ENCODE peak calls at places on chromosomes 11 and 22, in six cellular contexts. P is neural progenitor cell, H is mesenchymal stem cell, Y is mammary epithelial cell, N is fibroblast of lung, J is GM23248. F is an unnamed sample.

GRCh38 chr11:120248551-120249278 is 8.8 kb downstream of the POU2F3 start:
- DNase-seq in P (no peak), H (peak; percentile 58), Y (peak; percentile 73), N (peak; percentile 19), J (peak; percentile 85), F (peak; percentile 88)

GRCh38 chr22:20552450-20552894 is 45.1 kb downstream of the MED15 start:
- DNase-seq in P (no peak), H (peak; percentile 82), Y (no peak), N (peak; percentile 57), J (peak; percentile 90), F (peak; percentile 89)

GRCh38 chr22:45475063-45475747 is 27.5 kb upstream of the FBLN1 start:
- DNase-seq in P (no peak), H (no peak), Y (no peak), N (peak; percentile 58), J (no peak), F (peak; percentile 27)

GRCh38 chr22:42167066-42167465 is 36.5 kb upstream of the CYP2D6 start:
- DNase-seq in P (no peak), H (no peak), Y (no peak), N (no peak), J (no peak), F (no peak)

GRCh38 chr11:24679686-24680318 is 182.9 kb downstream of the LUZP2 start:
- DNase-seq in P (peak; percentile 15), H (no peak), Y (no peak), N (no peak), J (no peak), F (peak; percentile 10)

GRCh38 chr11:34405079-34405858 is 33.5 kb upstream of the CAT start:
- DNase-seq in P (no peak), H (no peak), Y (peak; percentile 26), N (peak; percentile 45), J (peak; percentile 91), F (no peak)

GRCh38 chr11:70522613-70523311 is 124.4 kb downstream of the CTTN start:
- DNase-seq in P (peak; percentile 62), H (no peak), Y (no peak), N (no peak), J (no peak), F (peak; percentile 56)

GRCh38 chr11:128467610-128468041 is 119.7 kb downstream of the ETS1 start:
- DNase-seq in P (no peak), H (peak; percentile 100), Y (peak; percentile 93), N (peak; percentile 94), J (peak; percentile 99), F (peak; percentile 94)

GRCh38 chr22:30286813-30287625 is 2.3 kb downstream of the CASTOR1 start:
- DNase-seq in P (peak; percentile 74), H (peak; percentile 55), Y (peak; percentile 38), N (peak; percentile 38), J (peak; percentile 47), F (peak; percentile 89)

GRCh38 chr11:6538456-6538855 is 41.4 kb downstream of the DNHD1 start:
- DNase-seq in P (peak; percentile 16), H (no peak), Y (no peak), N (no peak), J (no peak), F (no peak)

GRCh38 chr22:30398685-30399680 is 2.2 kb downstream of the SEC14L2 start:
- DNase-seq in P (no peak), H (no peak), Y (peak; percentile 52), N (no peak), J (peak; percentile 61), F (peak; percentile 74)

GRCh38 chr22:35572552-35572951 is 31.9 kb downstream of the RASD2 start:
- DNase-seq in P (no peak), H (no peak), Y (no peak), N (no peak), J (no peak), F (no peak)

GRCh38 chr11:116466231-116466630 is 306.6 kb downstream of the BUD13 start:
- DNase-seq in P (no peak), H (no peak), Y (no peak), N (no peak), J (no peak), F (no peak)

GRCh38 chr22:36329217-36330078 is 58.3 kb downstream of the MYH9 start:
- DNase-seq in P (peak; percentile 93), H (peak; percentile 97), Y (peak; percentile 97), N (peak; percentile 94), J (peak; percentile 72), F (peak; percentile 94)

GRCh38 chr22:26662160-26662559 is 4.8 kb downstream of the MIAT start:
- DNase-seq in P (no peak), H (no peak), Y (no peak), N (no peak), J (no peak), F (no peak)

GRCh38 chr11:6248248-6248647 is 9.4 kb downstream of the CNGA4 start:
- DNase-seq in P (no peak), H (peak; percentile 22), Y (no peak), N (peak; percentile 78), J (peak; percentile 58), F (no peak)

GRCh38 chr22:37121887-37122591 is 12.5 kb upstream of the TMPRSS6 start:
- DNase-seq in P (no peak), H (peak; percentile 50), Y (peak; percentile 84), N (no peak), J (peak; percentile 68), F (peak; percentile 89)

GRCh38 chr11:28289444-28289843 is 181.3 kb downstream of the METTL15 start:
- DNase-seq in P (peak; percentile 4), H (no peak), Y (no peak), N (no peak), J (peak; percentile 13), F (no peak)

GRCh38 chr11:26734706-26735105 is 12.8 kb upstream of the SLC5A12 start:
- DNase-seq in P (no peak), H (no peak), Y (no peak), N (no peak), J (no peak), F (no peak)

GRCh38 chr11:94674005-94674491 is 94.1 kb upstream of the AMOTL1 start:
- DNase-seq in P (no peak), H (no peak), Y (peak; percentile 51), N (no peak), J (peak; percentile 2), F (no peak)

GRCh38 chr11:74707182-74707581 is 24.0 kb downstream of the CHRDL2 start:
- DNase-seq in P (no peak), H (no peak), Y (no peak), N (no peak), J (no peak), F (no peak)

GRCh38 chr11:41714101-41714500 is 254.6 kb upstream of the LRRC4C start:
- DNase-seq in P (no peak), H (no peak), Y (no peak), N (no peak), J (no peak), F (no peak)

GRCh38 chr11:107040447-107041444 is 22.5 kb upstream of the GUCY1A2 start:
- DNase-seq in P (no peak), H (peak; percentile 94), Y (peak; percentile 61), N (peak; percentile 84), J (peak; percentile 77), F (no peak)

GRCh38 chr11:129242855-129243254 is 50.7 kb upstream of the ARHGAP32 start:
- DNase-seq in P (no peak), H (no peak), Y (no peak), N (no peak), J (no peak), F (no peak)

GRCh38 chr11:64619196-64619595 is 28.2 kb downstream of the SLC22A12 start:
- DNase-seq in P (no peak), H (no peak), Y (no peak), N (no peak), J (no peak), F (no peak)

GRCh38 chr11:99739464-99740089 is 718.8 kb downstream of the CNTN5 start:
- DNase-seq in P (peak; percentile 59), H (peak; percentile 51), Y (peak; percentile 1), N (peak; percentile 64), J (peak; percentile 31), F (no peak)

GRCh38 chr11:66333896-66334604 is 2.2 kb downstream of the RIN1 start:
- DNase-seq in P (no peak), H (no peak), Y (no peak), N (no peak), J (no peak), F (peak; percentile 57)
- H3K4me3 ChIP-seq in P (no peak overlapping the region), H (peak overlapping the region; percentile 85), Y (peak overlapping the region; percentile 3), N (no peak overlapping the region), J (no peak overlapping the region), F (no peak overlapping the region)

GRCh38 chr22:28917747-28918543 is 34.6 kb downstream of the ZNRF3 start:
- DNase-seq in P (peak; percentile 79), H (peak; percentile 66), Y (no peak), N (peak; percentile 62), J (no peak), F (no peak)
- H2AFZ ChIP-seq in P (no peak overlapping the region), H (peak overlapping the region; percentile 3), Y (no peak overlapping the region), N (no peak overlapping the region), J (no peak overlapping the region), F (no peak overlapping the region)

GRCh38 chr11:14538926-14539554 is 18.9 kb upstream of the PSMA1 start:
- DNase-seq in P (no peak), H (no peak), Y (no peak), N (no peak), J (no peak), F (no peak)

GRCh38 chr11:14542384-14542783 is 22.2 kb upstream of the PSMA1 start:
- DNase-seq in P (no peak), H (no peak), Y (no peak), N (no peak), J (no peak), F (no peak)

GRCh38 chr11:14538271-14538925 is 18.2 kb upstream of the PSMA1 start:
- DNase-seq in P (no peak), H (no peak), Y (no peak), N (no peak), J (no peak), F (no peak)

GRCh38 chr11:14539867-14540475 is 19.8 kb upstream of the PSMA1 start:
- DNase-seq in P (no peak), H (no peak), Y (no peak), N (peak; percentile 32), J (no peak), F (no peak)

GRCh38 chr11:14541180-14541579 is 21.0 kb upstream of the PSMA1 start:
- DNase-seq in P (no peak), H (no peak), Y (no peak), N (peak; percentile 55), J (no peak), F (no peak)
- H3K4me3 ChIP-seq in P (no peak overlapping the region), H (peak overlapping the region; percentile 60), Y (no peak overlapping the region), N (no peak overlapping the region), J (no peak overlapping the region), F (no peak overlapping the region)

DNA sequence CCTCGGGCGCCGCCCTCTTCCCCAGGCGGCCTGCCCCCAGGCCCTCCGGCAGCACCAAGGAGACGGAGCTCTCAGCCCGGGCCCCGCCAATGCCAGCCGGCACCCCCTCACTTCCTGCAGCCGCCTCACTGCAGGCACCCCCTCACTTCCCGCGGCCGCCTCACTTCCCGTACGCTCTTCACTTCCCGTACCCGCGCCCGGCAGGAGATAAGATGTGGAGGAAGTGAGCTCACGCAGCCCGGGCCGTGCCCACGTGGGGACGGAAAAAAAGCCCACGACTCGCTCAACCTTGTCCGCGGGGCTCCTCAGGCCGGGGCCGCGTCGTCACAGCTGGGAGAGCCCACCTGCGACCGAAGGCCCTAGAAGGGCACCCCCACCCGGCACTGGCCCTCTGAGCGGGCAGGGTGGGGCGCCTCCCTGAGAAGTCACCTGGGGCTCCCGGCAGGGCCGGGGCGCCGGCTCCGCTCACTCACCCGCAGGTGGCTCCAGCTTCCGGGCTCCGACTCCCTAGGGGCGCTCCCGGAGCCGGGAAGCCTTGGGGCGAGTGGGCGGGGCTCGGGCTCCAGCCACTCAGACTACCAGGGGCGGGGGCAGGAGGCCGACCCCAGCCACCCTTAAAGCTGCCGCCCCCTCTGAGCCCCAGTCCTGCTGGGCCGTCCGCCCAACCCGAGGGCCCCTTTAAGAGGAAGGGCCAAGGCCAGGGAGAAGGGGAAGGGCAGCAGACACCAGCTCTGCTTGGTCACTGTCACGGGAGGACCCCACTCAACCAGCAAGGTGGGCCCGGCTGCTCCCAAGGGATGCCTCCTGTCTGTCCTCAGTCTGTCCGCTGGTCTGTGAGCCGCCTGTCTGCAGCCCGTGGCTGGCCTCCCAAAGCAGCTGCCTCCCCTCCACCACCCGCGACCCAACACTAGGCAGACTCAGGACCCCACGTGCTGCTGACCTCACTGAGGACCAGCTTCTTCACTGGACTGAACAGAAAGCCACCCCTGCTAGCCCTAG is 31.4 kb downstream of the PISD start:
- DNase-seq in P (peak; percentile 87), H (peak; percentile 89), Y (peak; percentile 71), N (peak; percentile 72), J (peak; percentile 87), F (peak; percentile 99)
- H2AFZ ChIP-seq in P (peak overlapping the region; percentile 38), H (peak overlapping the region; percentile 33), Y (peak overlapping the region; percentile 70), N (peak overlapping the region; percentile 43), J (peak overlapping the region; percentile 68), F (peak overlapping the region; percentile 77)